ENCODE peak calls at places on chromosome 19, in eight cellular contexts. Z is posterior cingulate gyrus; T is psoas muscle; L is activated CD4-positive, alpha-beta T cell treated with anti-CD3 and anti-CD28 coated beads, Interleukin-2, amount 50 U/mL, for 48 hours; N is A172; M is left kidney; U is A549; R is stimulated activated CD4-positive, alpha-beta T cell treated with anti-CD3 and anti-CD28 coated beads, Interleukin-2, amount 100 ng/mL, for 24 hours. S is an unnamed sample.

GRCh38 chr19:19817357-19817756 is 4.2 kb downstream of the ZNF506 start:
- DNase-seq in U (no peak), R (peak; percentile 49), N (no peak), T (no peak), Z (no peak), L (peak; percentile 45), M (no peak), S (no peak)

GRCh38 chr19:22326219-22326618 is 40.0 kb downstream of the ZNF729 start:
- DNase-seq in R (no peak), M (no peak), T (no peak), Z (no peak), N (no peak), U (no peak), L (no peak), S (no peak)

GRCh38 chr19:36573948-36574726 is 1.0 kb upstream of the ZNF529 start:
- DNase-seq in N (no peak), L (no peak), M (peak; percentile 56), U (no peak), Z (no peak), T (no peak), R (no peak), S (no peak)

GRCh38 chr19:2608602-2608922 is 93.9 kb downstream of the GNG7 start:
- DNase-seq in Z (no peak), R (no peak), T (no peak), L (no peak), U (no peak), M (no peak), N (no peak), S (no peak)

GRCh38 chr19:15394426-15394825 is 14.8 kb upstream of the AKAP8 start:
- DNase-seq in Z (no peak), L (no peak), U (no peak), R (no peak), T (no peak), M (no peak), N (no peak), S (no peak)

GRCh38 chr19:15457701-15458484 is 6.5 kb downstream of the RASAL3 start:
- DNase-seq in L (no peak), Z (no peak), T (no peak), R (no peak), N (no peak), M (no peak), U (no peak), S (no peak)

GRCh38 chr19:17385878-17386611 is 8.0 kb downstream of the CCDC194 start:
- DNase-seq in Z (peak; percentile 41), L (peak; percentile 75), N (peak; percentile 43), U (peak; percentile 53), T (peak; percentile 82), M (peak; percentile 89), R (peak; percentile 76), S (no peak)

GRCh38 chr19:17103177-17103576 is 27.6 kb downstream of the MYO9B start:
- DNase-seq in L (peak; percentile 40), Z (no peak), M (peak; percentile 38), U (peak; percentile 58), N (peak; percentile 52), T (no peak), R (no peak), S (no peak)

GRCh38 chr19:383922-384800 is 24.8 kb downstream of the C2CD4C start:
- DNase-seq in L (no peak), M (peak; percentile 75), U (no peak), N (no peak), R (no peak), Z (peak; percentile 51), T (no peak), S (no peak)

GRCh38 chr19:19546751-19547162 is 8.7 kb downstream of the CILP2 start:
- DNase-seq in M (no peak), U (no peak), R (no peak), N (no peak), T (no peak), Z (no peak), L (no peak), S (no peak)

S was measured in activated gamma-delta T cell.